ENCODE peak calls at places on chromosome 18, in six cellular contexts. V is stimulated activated CD4-positive, alpha-beta T cell treated with anti-CD3 and anti-CD28 coated beads, Interleukin-12 subunit alpha, Interleukin-12 subunit beta, amount 100 ng/mL, for 4 hours; P is fibroblast of the conjunctiva; T is Kasumi-1; Z is RPMI7951; A is prostate gland. L is an unnamed sample.

GRCh38 chr18:66655407-66655806 is 51.5 kb upstream of the CDH19 start:
- DNase-seq in V (no peak), P (no peak), T (no peak), Z (no peak), A (no peak), L (no peak)

GRCh38 chr18:37956902-37957301 is 391.3 kb upstream of the CELF4 start:
- DNase-seq in V (no peak), P (no peak), T (peak), Z (no peak), A (no peak), L (no peak)

GRCh38 chr18:10006261-10006903 is 92.6 kb downstream of the VAPA start:
- DNase-seq in V (no peak), P (peak), T (peak), Z (peak), A (no peak), L (peak)

GRCh38 chr18:9016819-9017169 is 85.7 kb upstream of the NDUFV2 start:
- DNase-seq in V (no peak), P (peak), T (peak), Z (no peak), A (no peak), L (no peak)

GRCh38 chr18:35811896-35812295 is 160.6 kb upstream of the RMP24 start:
- DNase-seq in V (no peak), P (no peak), T (peak), Z (no peak), A (no peak), L (peak)

GRCh38 chr18:52348209-52348608 is 8.2 kb downstream of the DCC start:
- DNase-seq in V (no peak), P (no peak), T (peak), Z (no peak), A (no peak), L (peak)

GRCh38 chr18:54950221-54950620 is 9.0 kb downstream of the CCDC68 start:
- DNase-seq in V (no peak), P (no peak), T (no peak), Z (no peak), A (no peak), L (no peak)

GRCh38 chr18:43396266-43396665 is 119.0 kb upstream of the SYT4 start:
- DNase-seq in V (no peak), P (no peak), T (peak), Z (no peak), A (no peak), L (peak)

GRCh38 chr18:57940166-57940565 is 103.9 kb upstream of the NEDD4L start:
- DNase-seq in V (no peak), P (no peak), T (no peak), Z (no peak), A (no peak), L (no peak)

GRCh38 chr18:46283895-46284295 is 179.7 kb downstream of the HAUS1 start:
- DNase-seq in V (no peak), P (no peak), T (peak), Z (no peak), A (no peak), L (no peak)

GRCh38 chr18:47113796-47114540 is 36.3 kb downstream of the HDHD2 start:
- DNase-seq in V (no peak), P (no peak), T (no peak), Z (peak), A (no peak), L (no peak)

GRCh38 chr18:76405761-76406356 is 89.2 kb downstream of the ZNF516 start:
- DNase-seq in V (no peak), P (peak), T (peak), Z (peak), A (peak), L (peak)

GRCh38 chr18:76426738-76427305 is 68.2 kb downstream of the ZNF516 start:
- DNase-seq in V (no peak), P (no peak), T (no peak), Z (no peak), A (peak), L (peak)

GRCh38 chr18:28267276-28267675 is 90.3 kb upstream of the CDH2 start:
- DNase-seq in V (no peak), P (no peak), T (no peak), Z (no peak), A (no peak), L (peak)

GRCh38 chr18:10059610-10060468 is 146.0 kb downstream of the VAPA start:
- DNase-seq in V (no peak), P (no peak), T (peak), Z (peak), A (no peak), L (no peak)